ENCODE peak calls at places on chromosome 6, in ten cellular contexts. One of them, this sample, is unnamed.
A peak's percentile ranks its signal among the peaks of the same experiment; 100 is the strongest.

GRCh38 chr6:163148781-163149534 is 265.6 kb upstream of the QKI start:
- DNase-seq in prostate gland: no peak
- DNase-seq in tibial nerve: no peak
- DNase-seq in RWPE1: no peak
- DNase-seq in WTC11: no peak
- DNase-seq in AG04450: no peak
- DNase-seq in astrocyte of the cerebellum: no peak
- DNase-seq in CD8-positive, alpha-beta T cell: no peak
- DNase-seq in endodermal cell: no peak
- DNase-seq in Panc1: no peak
- DNase-seq in this sample: no peak

GRCh38 chr6:31308050-31308844 is 36.4 kb upstream of the HLA-C start:
- DNase-seq in astrocyte of the cerebellum: no peak
- DNase-seq in tibial nerve: no peak
- DNase-seq in RWPE1: peak; percentile 80
- DNase-seq in CD8-positive, alpha-beta T cell: peak; percentile 69
- DNase-seq in prostate gland: peak; percentile 76
- DNase-seq in WTC11: peak; percentile 88
- DNase-seq in endodermal cell: peak; percentile 83
- DNase-seq in Panc1: no peak
- DNase-seq in AG04450: no peak
- DNase-seq in this sample: peak; percentile 81

GRCh38 chr6:39439342-39440038 is 117.0 kb upstream of the KCNK16 start:
- DNase-seq in tibial nerve: no peak
- DNase-seq in endodermal cell: no peak
- DNase-seq in AG04450: no peak
- DNase-seq in Panc1: no peak
- DNase-seq in astrocyte of the cerebellum: no peak
- DNase-seq in CD8-positive, alpha-beta T cell: no peak
- DNase-seq in prostate gland: no peak
- DNase-seq in WTC11: no peak
- DNase-seq in RWPE1: no peak
- DNase-seq in this sample: no peak

GRCh38 chr6:88246654-88247053 is 80.5 kb upstream of the CNR1 start:
- DNase-seq in prostate gland: no peak
- DNase-seq in AG04450: no peak
- DNase-seq in WTC11: no peak
- DNase-seq in tibial nerve: no peak
- DNase-seq in CD8-positive, alpha-beta T cell: no peak
- DNase-seq in astrocyte of the cerebellum: no peak
- DNase-seq in Panc1: no peak
- DNase-seq in endodermal cell: peak; percentile 42
- DNase-seq in RWPE1: no peak
- DNase-seq in this sample: no peak

GRCh38 chr6:137371634-137372016 is 122.6 kb downstream of the OLIG3 start:
- DNase-seq in WTC11: no peak
- DNase-seq in prostate gland: peak; percentile 54
- DNase-seq in astrocyte of the cerebellum: no peak
- DNase-seq in CD8-positive, alpha-beta T cell: no peak
- DNase-seq in tibial nerve: no peak
- DNase-seq in Panc1: no peak
- DNase-seq in RWPE1: no peak
- DNase-seq in endodermal cell: no peak
- DNase-seq in AG04450: no peak
- DNase-seq in this sample: no peak

GRCh38 chr6:27161946-27162603 is 85.4 kb upstream of the PRSS16 start:
- DNase-seq in CD8-positive, alpha-beta T cell: peak; percentile 20
- DNase-seq in endodermal cell: peak; percentile 69
- DNase-seq in tibial nerve: no peak
- DNase-seq in WTC11: no peak
- DNase-seq in prostate gland: no peak
- DNase-seq in AG04450: no peak
- DNase-seq in astrocyte of the cerebellum: no peak
- DNase-seq in Panc1: peak; percentile 81
- DNase-seq in RWPE1: no peak
- DNase-seq in this sample: peak; percentile 18

GRCh38 chr6:43524483-43524961 is 7.6 kb downstream of the POLR1C start:
- DNase-seq in astrocyte of the cerebellum: no peak
- DNase-seq in RWPE1: no peak
- DNase-seq in prostate gland: no peak
- DNase-seq in Panc1: no peak
- DNase-seq in tibial nerve: no peak
- DNase-seq in CD8-positive, alpha-beta T cell: no peak
- DNase-seq in AG04450: no peak
- DNase-seq in endodermal cell: no peak
- DNase-seq in WTC11: no peak
- DNase-seq in this sample: no peak

GRCh38 chr6:18237167-18237566 is 27.2 kb downstream of the DEK start:
- DNase-seq in AG04450: no peak
- DNase-seq in astrocyte of the cerebellum: no peak
- DNase-seq in Panc1: no peak
- DNase-seq in endodermal cell: no peak
- DNase-seq in CD8-positive, alpha-beta T cell: no peak
- DNase-seq in RWPE1: no peak
- DNase-seq in prostate gland: no peak
- DNase-seq in WTC11: no peak
- DNase-seq in tibial nerve: no peak
- DNase-seq in this sample: no peak

GRCh38 chr6:140979642-140980091 is 1153.1 kb upstream of the GJE1 start:
- DNase-seq in prostate gland: peak; percentile 51
- DNase-seq in endodermal cell: no peak
- DNase-seq in Panc1: no peak
- DNase-seq in tibial nerve: peak; percentile 14
- DNase-seq in CD8-positive, alpha-beta T cell: no peak
- DNase-seq in RWPE1: no peak
- DNase-seq in astrocyte of the cerebellum: peak; percentile 93
- DNase-seq in WTC11: no peak
- DNase-seq in AG04450: peak; percentile 66
- DNase-seq in this sample: no peak

GRCh38 chr6:45075246-45075645 is 252.9 kb upstream of the RUNX2 start:
- DNase-seq in AG04450: peak; percentile 67
- DNase-seq in astrocyte of the cerebellum: peak; percentile 86
- DNase-seq in prostate gland: no peak
- DNase-seq in RWPE1: peak; percentile 53
- DNase-seq in tibial nerve: no peak
- DNase-seq in WTC11: no peak
- DNase-seq in endodermal cell: no peak
- DNase-seq in Panc1: peak; percentile 30
- DNase-seq in CD8-positive, alpha-beta T cell: no peak
- DNase-seq in this sample: no peak

GRCh38 chr6:170313716-170314295 is 7.2 kb downstream of the FAM120B start:
- DNase-seq in prostate gland: no peak
- DNase-seq in Panc1: no peak
- DNase-seq in WTC11: no peak
- DNase-seq in endodermal cell: no peak
- DNase-seq in AG04450: peak; percentile 30
- DNase-seq in astrocyte of the cerebellum: no peak
- DNase-seq in CD8-positive, alpha-beta T cell: no peak
- DNase-seq in tibial nerve: no peak
- DNase-seq in RWPE1: no peak
- DNase-seq in this sample: no peak

GRCh38 chr6:32057966-32058365 is 19.8 kb downstream of the CYP21A2 start:
- DNase-seq in CD8-positive, alpha-beta T cell: no peak
- DNase-seq in Panc1: no peak
- DNase-seq in tibial nerve: no peak
- DNase-seq in AG04450: no peak
- DNase-seq in endodermal cell: no peak
- DNase-seq in prostate gland: no peak
- DNase-seq in WTC11: no peak
- DNase-seq in astrocyte of the cerebellum: no peak
- DNase-seq in RWPE1: no peak
- DNase-seq in this sample: no peak

GRCh38 chr6:170290306-170291128 is at the start of gene DLL1:
- DNase-seq in tibial nerve: no peak
- DNase-seq in AG04450: no peak
- DNase-seq in WTC11: peak; percentile 86
- DNase-seq in CD8-positive, alpha-beta T cell: no peak
- DNase-seq in RWPE1: no peak
- DNase-seq in Panc1: no peak
- DNase-seq in prostate gland: peak; percentile 48
- DNase-seq in endodermal cell: peak; percentile 88
- DNase-seq in astrocyte of the cerebellum: no peak
- DNase-seq in this sample: peak; percentile 67

GRCh38 chr6:51633424-51633823 is 454.0 kb downstream of the PKHD1 start:
- DNase-seq in endodermal cell: no peak
- DNase-seq in WTC11: no peak
- DNase-seq in RWPE1: no peak
- DNase-seq in tibial nerve: no peak
- DNase-seq in CD8-positive, alpha-beta T cell: no peak
- DNase-seq in Panc1: no peak
- DNase-seq in AG04450: no peak
- DNase-seq in prostate gland: no peak
- DNase-seq in astrocyte of the cerebellum: no peak
- DNase-seq in this sample: no peak

GRCh38 chr6:168501561-168501960 is 60.6 kb downstream of the SMOC2 start:
- DNase-seq in AG04450: no peak
- DNase-seq in RWPE1: no peak
- DNase-seq in astrocyte of the cerebellum: no peak
- DNase-seq in tibial nerve: no peak
- DNase-seq in endodermal cell: no peak
- DNase-seq in CD8-positive, alpha-beta T cell: no peak
- DNase-seq in prostate gland: no peak
- DNase-seq in WTC11: no peak
- DNase-seq in Panc1: no peak
- DNase-seq in this sample: no peak

GRCh38 chr6:28772480-28773381 is 151.1 kb downstream of the TRIM27 start:
- DNase-seq in prostate gland: no peak
- DNase-seq in endodermal cell: peak; percentile 72
- DNase-seq in WTC11: no peak
- DNase-seq in tibial nerve: no peak
- DNase-seq in astrocyte of the cerebellum: no peak
- DNase-seq in RWPE1: no peak
- DNase-seq in CD8-positive, alpha-beta T cell: no peak
- DNase-seq in AG04450: no peak
- DNase-seq in Panc1: no peak
- DNase-seq in this sample: no peak

GRCh38 chr6:95589067-95589466 is 11.7 kb downstream of the MANEA start:
- DNase-seq in RWPE1: no peak
- DNase-seq in endodermal cell: no peak
- DNase-seq in tibial nerve: no peak
- DNase-seq in WTC11: no peak
- DNase-seq in AG04450: no peak
- DNase-seq in CD8-positive, alpha-beta T cell: no peak
- DNase-seq in prostate gland: no peak
- DNase-seq in Panc1: no peak
- DNase-seq in astrocyte of the cerebellum: no peak
- DNase-seq in this sample: no peak

GRCh38 chr6:117849087-117849486 is 58.0 kb upstream of the SLC35F1 start:
- DNase-seq in Panc1: no peak
- DNase-seq in CD8-positive, alpha-beta T cell: no peak
- DNase-seq in RWPE1: no peak
- DNase-seq in endodermal cell: no peak
- DNase-seq in WTC11: no peak
- DNase-seq in AG04450: no peak
- DNase-seq in astrocyte of the cerebellum: no peak
- DNase-seq in prostate gland: no peak
- DNase-seq in tibial nerve: no peak
- DNase-seq in this sample: no peak

GRCh38 chr6:617485-618100 is 39.3 kb downstream of the HUS1B start:
- DNase-seq in AG04450: no peak
- DNase-seq in CD8-positive, alpha-beta T cell: no peak
- DNase-seq in tibial nerve: no peak
- DNase-seq in WTC11: peak; percentile 38
- DNase-seq in Panc1: no peak
- DNase-seq in astrocyte of the cerebellum: no peak
- DNase-seq in prostate gland: peak; percentile 52
- DNase-seq in RWPE1: peak; percentile 17
- DNase-seq in endodermal cell: peak; percentile 67
- DNase-seq in this sample: no peak
- TF ChIP-seq CTCF in AG04450: no peak
- TF ChIP-seq CTCF in CD8-positive, alpha-beta T cell: no peak
- TF ChIP-seq CTCF in tibial nerve: no peak
- TF ChIP-seq CTCF in WTC11: no peak
- TF ChIP-seq CTCF in Panc1: peak; percentile 55
- TF ChIP-seq CTCF in astrocyte of the cerebellum: no peak
- TF ChIP-seq CTCF in prostate gland: peak; percentile 39
- TF ChIP-seq CTCF in RWPE1: no peak
- TF ChIP-seq CTCF in endodermal cell: peak; percentile 61
- TF ChIP-seq CTCF in this sample: no peak

GRCh38 chr6:91485047-91485446 is 898.2 kb upstream of the MAP3K7 start:
- DNase-seq in RWPE1: no peak
- DNase-seq in Panc1: no peak
- DNase-seq in prostate gland: no peak
- DNase-seq in AG04450: no peak
- DNase-seq in endodermal cell: no peak
- DNase-seq in CD8-positive, alpha-beta T cell: no peak
- DNase-seq in tibial nerve: no peak
- DNase-seq in astrocyte of the cerebellum: no peak
- DNase-seq in WTC11: no peak
- DNase-seq in this sample: no peak
- TF ChIP-seq CTCF in RWPE1: no peak
- TF ChIP-seq CTCF in Panc1: no peak
- TF ChIP-seq CTCF in prostate gland: no peak
- TF ChIP-seq CTCF in AG04450: no peak
- TF ChIP-seq CTCF in endodermal cell: peak; percentile 50
- TF ChIP-seq CTCF in CD8-positive, alpha-beta T cell: no peak
- TF ChIP-seq CTCF in tibial nerve: no peak
- TF ChIP-seq CTCF in astrocyte of the cerebellum: no peak
- TF ChIP-seq CTCF in WTC11: no peak
- TF ChIP-seq CTCF in this sample: no peak

DNA sequence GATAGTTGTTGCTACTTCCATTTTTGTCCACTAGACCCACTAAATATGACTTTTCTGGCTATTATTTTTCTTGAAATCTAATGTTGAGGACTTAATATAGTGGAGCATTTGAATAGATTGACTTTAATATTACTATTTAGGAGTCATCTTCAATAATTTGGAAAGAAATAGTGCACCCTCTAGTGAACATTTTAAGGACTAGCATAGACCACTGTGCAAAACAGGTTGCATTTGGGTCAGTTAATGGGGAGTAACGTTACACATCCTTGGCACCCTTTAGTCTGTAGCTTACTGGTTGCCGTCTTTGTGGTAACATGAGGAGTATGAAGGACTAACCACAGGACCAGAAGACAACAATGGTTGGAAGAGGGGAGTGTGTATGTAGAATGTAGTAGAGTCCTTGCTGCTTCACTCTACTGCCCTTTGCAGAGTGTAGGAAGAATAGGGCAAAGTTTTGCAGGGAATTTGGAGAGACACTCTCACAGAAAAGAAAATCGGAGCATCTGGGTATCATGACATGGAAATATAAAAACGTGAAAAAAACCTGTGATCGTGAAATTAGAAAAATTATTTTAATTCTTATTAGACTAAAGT is 25.2 kb downstream of the RFPL4B start:
- DNase-seq in CD8-positive, alpha-beta T cell: no peak
- DNase-seq in Panc1: peak; percentile 15
- DNase-seq in WTC11: no peak
- DNase-seq in astrocyte of the cerebellum: peak; percentile 11
- DNase-seq in prostate gland: no peak
- DNase-seq in endodermal cell: no peak
- DNase-seq in RWPE1: peak; percentile 31
- DNase-seq in AG04450: peak; percentile 7
- DNase-seq in tibial nerve: no peak
- DNase-seq in this sample: no peak
- TF ChIP-seq CTCF in CD8-positive, alpha-beta T cell: no peak
- TF ChIP-seq CTCF in Panc1: peak; percentile 80
- TF ChIP-seq CTCF in WTC11: no peak
- TF ChIP-seq CTCF in astrocyte of the cerebellum: peak; percentile 62
- TF ChIP-seq CTCF in prostate gland: peak; percentile 19
- TF ChIP-seq CTCF in endodermal cell: peak; percentile 62
- TF ChIP-seq CTCF in RWPE1: peak; percentile 44
- TF ChIP-seq CTCF in AG04450: peak; percentile 65
- TF ChIP-seq CTCF in tibial nerve: peak; percentile 56
- TF ChIP-seq CTCF in this sample: no peak

GRCh38 chr6:106300944-106301343 is 24.6 kb downstream of the ATG5 start:
- DNase-seq in prostate gland: no peak
- DNase-seq in RWPE1: peak; percentile 22
- DNase-seq in tibial nerve: no peak
- DNase-seq in endodermal cell: no peak
- DNase-seq in AG04450: peak; percentile 21
- DNase-seq in Panc1: peak; percentile 10
- DNase-seq in WTC11: no peak
- DNase-seq in CD8-positive, alpha-beta T cell: no peak
- DNase-seq in astrocyte of the cerebellum: peak; percentile 39
- DNase-seq in this sample: peak; percentile 14
- TF ChIP-seq CTCF in prostate gland: peak; percentile 55
- TF ChIP-seq CTCF in RWPE1: peak; percentile 52
- TF ChIP-seq CTCF in tibial nerve: peak; percentile 38
- TF ChIP-seq CTCF in endodermal cell: peak; percentile 79
- TF ChIP-seq CTCF in AG04450: peak; percentile 62
- TF ChIP-seq CTCF in Panc1: peak; percentile 67
- TF ChIP-seq CTCF in WTC11: no peak
- TF ChIP-seq CTCF in CD8-positive, alpha-beta T cell: peak; percentile 40
- TF ChIP-seq CTCF in astrocyte of the cerebellum: peak; percentile 42
- TF ChIP-seq CTCF in this sample: no peak